ENCODE peak calls at places on chromosomes 4 and X, in nine cellular contexts. C is HFFc6, I is thoracic aorta, F is lower leg skin, Z is DND-41, T is mesothelial cell of epicardium, E is nephron progenitor cell, S is CD14-positive monocyte, R is WERI-Rb-1. V is an unnamed sample.

GRCh38 chr4:128163177-128164117 is 102.3 kb downstream of the LARP1B start:
- DNase-seq in C (peak; percentile 66), I (no peak), F (no peak), Z (no peak), T (no peak), E (no peak), S (no peak), R (no peak), V (no peak)

GRCh38 chrX:132226169-132226568 is 6.9 kb upstream of the RAP2C start:
- DNase-seq in C (no peak), I (no peak), F (no peak), Z (no peak), T (no peak), E (no peak), S (no peak), R (no peak), V (no peak)

GRCh38 chr4:48945981-48946380 is 39.4 kb upstream of the OCIAD2 start:
- DNase-seq in C (no peak), I (no peak), F (no peak), Z (no peak), T (no peak), E (no peak), S (no peak), R (no peak), V (no peak)

GRCh38 chr4:117068120-117068519 is 17.3 kb downstream of the TRAM1L1 start:
- DNase-seq in C (no peak), I (no peak), F (no peak), Z (no peak), T (no peak), E (no peak), S (no peak), R (no peak), V (no peak)

GRCh38 chr4:56804551-56804950 is 16.9 kb downstream of the SPINK2 start:
- DNase-seq in C (peak; percentile 13), I (no peak), F (no peak), Z (no peak), T (no peak), E (no peak), S (no peak), R (no peak), V (peak; percentile 46)

GRCh38 chrX:135985974-135986312 is 708 bp downstream of the SLC9A6 start:
- DNase-seq in C (no peak), I (no peak), F (no peak), Z (no peak), T (no peak), E (peak; percentile 18), S (no peak), R (no peak), V (no peak)

GRCh38 chr4:4541040-4541631 is 712 bp downstream of the STX18 start:
- DNase-seq in C (peak; percentile 65), I (no peak), F (no peak), Z (peak; percentile 24), T (no peak), E (no peak), S (peak; percentile 80), R (peak; percentile 13), V (no peak)

GRCh38 chrX:69085826-69086225 is 79.4 kb downstream of the PJA1 start:
- DNase-seq in C (no peak), I (no peak), F (no peak), Z (no peak), T (no peak), E (no peak), S (no peak), R (peak; percentile 35), V (no peak)

GRCh38 chr4:123349401-123350190 is 47.0 kb upstream of the SPRY1 start:
- DNase-seq in C (no peak), I (no peak), F (no peak), Z (peak; percentile 33), T (no peak), E (no peak), S (no peak), R (no peak), V (no peak)

GRCh38 chrX:14529288-14529989 is at the start of gene GLRA2:
- DNase-seq in C (peak; percentile 1), I (no peak), F (no peak), Z (peak; percentile 45), T (peak; percentile 51), E (peak; percentile 69), S (no peak), R (no peak), V (no peak)

GRCh38 chr4:169987327-169988228 is 38.6 kb downstream of the MFAP3L start:
- DNase-seq in C (no peak), I (no peak), F (no peak), Z (no peak), T (no peak), E (no peak), S (no peak), R (no peak), V (no peak)

GRCh38 chrX:73262991-73263390 is 48.3 kb upstream of the NAP1L2 start:
- DNase-seq in C (no peak), I (no peak), F (no peak), Z (no peak), T (no peak), E (no peak), S (no peak), R (no peak), V (no peak)

GRCh38 chr4:152605031-152605430 is 69.1 kb upstream of the FBXW7 start:
- DNase-seq in C (no peak), I (no peak), F (no peak), Z (no peak), T (no peak), E (no peak), S (no peak), R (peak; percentile 81), V (no peak)

GRCh38 chr4:95929448-95930064 is 89.7 kb downstream of the PDHA2 start:
- DNase-seq in C (no peak), I (no peak), F (no peak), Z (no peak), T (no peak), E (no peak), S (no peak), R (no peak), V (no peak)

GRCh38 chr4:2356123-2357069 is 62.0 kb downstream of the ZFYVE28 start:
- DNase-seq in C (no peak), I (no peak), F (peak; percentile 65), Z (no peak), T (no peak), E (no peak), S (no peak), R (peak; percentile 5), V (no peak)

GRCh38 chrX:133856819-133857218 is 128.6 kb downstream of the GPC3 start:
- DNase-seq in C (no peak), I (no peak), F (no peak), Z (no peak), T (no peak), E (no peak), S (no peak), R (no peak), V (no peak)

GRCh38 chrX:133857648-133858269 is 127.6 kb downstream of the GPC3 start:
- DNase-seq in C (no peak), I (no peak), F (no peak), Z (no peak), T (no peak), E (no peak), S (no peak), R (no peak), V (no peak)

GRCh38 chrX:133849676-133850075 is 135.7 kb downstream of the GPC3 start:
- DNase-seq in C (no peak), I (no peak), F (no peak), Z (no peak), T (no peak), E (no peak), S (no peak), R (no peak), V (no peak)

GRCh38 chrX:133850414-133850813 is 135.0 kb downstream of the GPC3 start:
- DNase-seq in C (no peak), I (no peak), F (no peak), Z (no peak), T (no peak), E (no peak), S (no peak), R (no peak), V (no peak)

GRCh38 chrX:133852837-133853236 is 132.6 kb downstream of the GPC3 start:
- DNase-seq in C (no peak), I (no peak), F (no peak), Z (no peak), T (no peak), E (no peak), S (no peak), R (no peak), V (no peak)
- TF ChIP-seq CTCF in C (no peak), I (no peak), F (no peak), Z (no peak), T (no peak), E (no peak), S (no peak), R (no peak), V (no peak)

GRCh38 chrX:57451426-57452020 is 140.3 kb upstream of the ZXDB start:
- DNase-seq in C (no peak), I (no peak), F (no peak), Z (no peak), T (no peak), E (no peak), S (no peak), R (no peak), V (no peak)

GRCh38 chrX:57453901-57454300 is 137.9 kb upstream of the ZXDB start:
- DNase-seq in C (no peak), I (no peak), F (no peak), Z (peak; percentile 6), T (no peak), E (no peak), S (no peak), R (peak; percentile 13), V (no peak)
- TF ChIP-seq CTCF in C (peak; percentile 62), I (no peak), F (no peak), Z (peak; percentile 48), T (no peak), E (no peak), S (peak; percentile 24), R (peak; percentile 70), V (no peak)

GRCh38 chr4:142318280-142318679 is 527.8 kb downstream of the INPP4B start:
- DNase-seq in C (no peak), I (no peak), F (no peak), Z (no peak), T (no peak), E (no peak), S (no peak), R (no peak), V (no peak)

GRCh38 chr4:142326181-142326580 is 519.9 kb downstream of the INPP4B start:
- DNase-seq in C (no peak), I (no peak), F (no peak), Z (no peak), T (no peak), E (no peak), S (no peak), R (no peak), V (no peak)

GRCh38 chr4:142324572-142324971 is 521.5 kb downstream of the INPP4B start:
- DNase-seq in C (no peak), I (no peak), F (no peak), Z (no peak), T (no peak), E (no peak), S (no peak), R (no peak), V (no peak)

GRCh38 chr4:142322996-142323395 is 523.1 kb downstream of the INPP4B start:
- DNase-seq in C (no peak), I (no peak), F (no peak), Z (no peak), T (no peak), E (no peak), S (no peak), R (no peak), V (no peak)
- TF ChIP-seq CTCF in C (no peak), I (no peak), F (no peak), Z (no peak), T (no peak), E (no peak), S (no peak), R (no peak), V (no peak)

GRCh38 chrX:117510453-117510852 is 606.2 kb downstream of the KLHL13 start:
- DNase-seq in C (no peak), I (no peak), F (no peak), Z (no peak), T (no peak), E (no peak), S (no peak), R (no peak), V (no peak)
- TF ChIP-seq CTCF in C (no peak), I (no peak), F (no peak), Z (no peak), T (no peak), E (peak; percentile 35), S (no peak), R (peak; percentile 6), V (no peak)